ENCODE peak calls at places on chromosomes 3 and 15, in seven cellular contexts. O is AG09309, W is endothelial cell, U is progenitor cell of endocrine pancreas, L is neural crest cell, N is IMR-90, X is endothelial cell of umbilical vein. E is an unnamed sample.

GRCh38 chr3:193021506-193022010 is 103.9 kb upstream of the MB21D2 start:
- DNase-seq in O (no peak), W (no peak), U (no peak), L (no peak), N (no peak), X (no peak), E (no peak)

GRCh38 chr15:64864080-64864479 is 22.4 kb downstream of the PLEKHO2 start:
- DNase-seq in O (no peak), W (no peak), U (no peak), L (no peak), N (peak), X (no peak), E (no peak)

GRCh38 chr3:31758342-31758741 is 222.7 kb downstream of the OSBPL10 start:
- DNase-seq in O (no peak), W (no peak), U (no peak), L (no peak), N (no peak), X (no peak), E (no peak)

GRCh38 chr3:50610181-50610971 is 1.2 kb downstream of the CISH start:
- DNase-seq in O (no peak), W (no peak), U (no peak), L (no peak), N (no peak), X (no peak), E (peak)

GRCh38 chr3:123068227-123069020 is 1.6 kb downstream of the PDIA5 start:
- DNase-seq in O (no peak), W (no peak), U (no peak), L (no peak), N (no peak), X (no peak), E (no peak)

GRCh38 chr3:12868039-12869024 is 27.0 kb upstream of the RPL32 start:
- DNase-seq in O (peak), W (peak), U (peak), L (peak), N (peak), X (peak), E (peak)

GRCh38 chr15:42110367-42110766 is 16.0 kb upstream of the PLA2G4D start:
- DNase-seq in O (no peak), W (no peak), U (no peak), L (no peak), N (no peak), X (no peak), E (no peak)

GRCh38 chr15:94844533-94845390 is 613.4 kb downstream of the MCTP2 start:
- DNase-seq in O (no peak), W (peak), U (peak), L (peak), N (no peak), X (peak), E (peak)

GRCh38 chr3:151085889-151086483 is 522 bp downstream of the MED12L start:
- DNase-seq in O (no peak), W (peak), U (peak), L (peak), N (no peak), X (no peak), E (peak)

GRCh38 chr3:34256021-34256420 is 457.6 kb downstream of the PDCD6IP start:
- DNase-seq in O (no peak), W (no peak), U (no peak), L (no peak), N (no peak), X (no peak), E (no peak)

GRCh38 chr3:127672429-127673190 is at the start of gene ABTB1:
- DNase-seq in O (no peak), W (peak), U (peak), L (peak), N (peak), X (peak), E (peak)

GRCh38 chr15:35078221-35078915 is 6.7 kb downstream of the NANOGP8 start:
- DNase-seq in O (peak), W (peak), U (no peak), L (peak), N (peak), X (peak), E (no peak)

GRCh38 chr3:60887574-60887973 is 363.7 kb downstream of the FHIT start:
- DNase-seq in O (no peak), W (no peak), U (no peak), L (no peak), N (no peak), X (no peak), E (no peak)

GRCh38 chr15:96735621-96736020 is 405.1 kb downstream of the NR2F2 start:
- DNase-seq in O (no peak), W (no peak), U (no peak), L (no peak), N (no peak), X (no peak), E (no peak)

GRCh38 chr15:59177445-59177728 is 29.3 kb upstream of the LDHAL6B start:
- DNase-seq in O (no peak), W (no peak), U (no peak), L (no peak), N (no peak), X (no peak), E (no peak)

GRCh38 chr3:146156801-146157310 is 4.1 kb downstream of the PLOD2 start:
- DNase-seq in O (no peak), W (no peak), U (no peak), L (no peak), N (no peak), X (peak), E (no peak)

GRCh38 chr15:40789119-40789518 is 17.8 kb upstream of the ZFYVE19 start:
- DNase-seq in O (no peak), W (no peak), U (no peak), L (no peak), N (no peak), X (no peak), E (no peak)

GRCh38 chr3:69085543-69086132 is 901 bp downstream of the ARL6IP5 start:
- DNase-seq in O (no peak), W (no peak), U (no peak), L (no peak), N (no peak), X (no peak), E (no peak)

GRCh38 chr3:71680588-71680987 is 44.6 kb downstream of the EIF4E3 start:
- DNase-seq in O (no peak), W (no peak), U (no peak), L (no peak), N (peak), X (peak), E (no peak)

GRCh38 chr15:34107315-34107714 is 5.4 kb downstream of the PGBD4 start:
- DNase-seq in O (no peak), W (no peak), U (no peak), L (no peak), N (no peak), X (no peak), E (no peak)

GRCh38 chr3:15384510-15385237 is 42.7 kb downstream of the METTL6 start:
- DNase-seq in O (no peak), W (no peak), U (no peak), L (no peak), N (no peak), X (no peak), E (no peak)

GRCh38 chr3:10396083-10396482 is 75.2 kb upstream of the SEC13 start:
- DNase-seq in O (no peak), W (no peak), U (no peak), L (no peak), N (no peak), X (no peak), E (no peak)

GRCh38 chr3:16251316-16252085 is 13.2 kb downstream of the DPH3 start:
- DNase-seq in O (no peak), W (no peak), U (no peak), L (no peak), N (no peak), X (peak), E (no peak)

GRCh38 chr3:141726483-141726882 is 11.6 kb upstream of the RNF7 start:
- DNase-seq in O (no peak), W (no peak), U (no peak), L (no peak), N (no peak), X (no peak), E (no peak)

GRCh38 chr3:106963446-106963845 is 413.8 kb upstream of the CCDC54 start:
- DNase-seq in O (peak), W (no peak), U (no peak), L (no peak), N (peak), X (peak), E (no peak)

GRCh38 chr3:31699309-31699953 is 166.7 kb downstream of the STT3B start:
- DNase-seq in O (no peak), W (no peak), U (no peak), L (no peak), N (no peak), X (peak), E (no peak)

GRCh38 chr15:25844981-25845680 is 18.0 kb downstream of the ATP10A start:
- DNase-seq in O (no peak), W (no peak), U (no peak), L (no peak), N (no peak), X (no peak), E (no peak)

GRCh38 chr15:69604050-69604378 is 151.4 kb downstream of the RPLP1 start:
- DNase-seq in O (no peak), W (peak), U (no peak), L (no peak), N (no peak), X (no peak), E (no peak)

GRCh38 chr3:111904376-111905241 is 45.5 kb downstream of the PHLDB2 start:
- DNase-seq in O (peak), W (no peak), U (no peak), L (no peak), N (peak), X (peak), E (no peak)

GRCh38 chr3:5787863-5788488 is 600.5 kb downstream of the EDEM1 start:
- DNase-seq in O (no peak), W (no peak), U (no peak), L (peak), N (no peak), X (no peak), E (no peak)

DNA sequence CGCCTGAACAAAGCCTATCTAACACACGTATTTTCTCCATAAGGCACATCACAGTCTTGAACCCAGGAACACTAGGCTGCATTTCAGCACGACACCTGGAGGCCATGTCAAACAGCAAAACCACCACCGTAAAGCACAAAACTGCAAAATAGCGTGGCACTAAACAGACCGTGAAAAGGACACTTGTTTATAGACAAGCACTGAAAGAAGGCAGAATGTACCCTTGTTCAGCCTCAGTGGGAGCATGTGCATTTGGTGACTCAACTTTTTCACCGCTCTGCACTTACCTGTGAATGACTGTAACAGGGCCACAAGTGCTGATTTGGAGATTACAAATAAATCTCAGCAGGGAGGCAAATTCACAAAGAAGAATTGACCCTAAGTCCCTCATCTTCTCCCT is 80.8 kb downstream of the ISG20 start:
- DNase-seq in O (no peak), W (no peak), U (no peak), L (no peak), N (no peak), X (no peak), E (no peak)
- TF ChIP-seq CTCF in O (no peak), W (no peak), U (no peak), L (no peak), N (no peak), X (no peak), E (no peak)

DNA sequence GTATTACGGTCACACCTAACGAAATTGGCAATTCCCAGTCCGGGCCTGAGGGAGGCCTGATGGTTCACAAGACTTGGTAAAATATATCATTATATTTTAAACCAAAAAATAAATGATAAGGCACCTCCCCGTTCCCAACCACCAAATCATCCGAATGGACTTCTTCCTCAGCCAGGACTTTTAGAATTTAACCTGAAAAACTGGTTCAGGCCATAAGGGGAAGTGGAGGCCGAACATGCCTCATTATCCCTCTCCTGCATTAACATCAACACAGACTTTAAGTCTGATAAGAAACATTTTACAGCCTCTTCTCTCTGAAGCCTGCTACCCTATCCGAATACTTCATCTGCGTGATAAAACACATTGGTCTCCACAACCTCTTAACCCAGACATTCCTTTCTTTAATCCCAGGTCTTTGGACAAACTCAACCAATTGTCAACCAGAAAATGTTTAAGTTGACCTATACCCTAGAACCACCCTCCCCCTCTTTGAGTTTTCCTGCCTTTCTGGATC is 800 bp upstream of the SLC41A3 start:
- DNase-seq in O (no peak), W (no peak), U (no peak), L (no peak), N (no peak), X (no peak), E (no peak)
- TF ChIP-seq CTCF in O (no peak), W (no peak), U (no peak), L (no peak), N (no peak), X (no peak), E (no peak)

GRCh38 chr3:73098026-73098425 is 36.6 kb downstream of the EBLN2 start:
- DNase-seq in O (no peak), W (no peak), U (no peak), L (no peak), N (no peak), X (no peak), E (no peak)

GRCh38 chr3:73098873-73099272 is 37.4 kb downstream of the EBLN2 start:
- DNase-seq in O (no peak), W (no peak), U (no peak), L (no peak), N (no peak), X (no peak), E (no peak)

GRCh38 chr3:73094951-73095350 is 33.5 kb downstream of the EBLN2 start:
- DNase-seq in O (no peak), W (no peak), U (no peak), L (peak), N (no peak), X (no peak), E (no peak)

GRCh38 chr3:73096169-73096568 is 34.7 kb downstream of the EBLN2 start:
- DNase-seq in O (no peak), W (no peak), U (no peak), L (no peak), N (no peak), X (no peak), E (no peak)

DNA sequence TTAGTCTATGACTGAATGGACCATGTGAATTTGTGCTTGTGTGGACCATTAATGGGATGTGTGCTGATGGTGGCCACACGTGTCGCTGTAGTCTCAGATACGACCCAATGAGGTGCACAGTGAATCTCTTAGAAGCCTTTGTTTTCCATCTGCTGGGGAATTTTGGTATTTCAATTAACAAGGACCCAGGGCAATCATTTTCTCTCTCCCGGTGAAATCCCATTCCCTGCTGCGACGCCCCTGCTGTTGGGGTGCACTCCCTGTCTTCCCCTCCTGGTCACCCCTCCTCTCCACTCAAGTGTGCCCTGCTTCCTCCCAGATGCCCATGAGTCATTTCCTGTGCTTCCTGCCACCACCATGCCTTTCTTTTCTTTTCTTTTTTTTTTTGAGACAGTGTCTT is 32.7 kb downstream of the EBLN2 start:
- DNase-seq in O (no peak), W (no peak), U (no peak), L (no peak), N (no peak), X (peak), E (no peak)
- TF ChIP-seq CTCF in O (no peak), W (peak), U (peak), L (peak), N (no peak), X (no peak), E (no peak)

DNA sequence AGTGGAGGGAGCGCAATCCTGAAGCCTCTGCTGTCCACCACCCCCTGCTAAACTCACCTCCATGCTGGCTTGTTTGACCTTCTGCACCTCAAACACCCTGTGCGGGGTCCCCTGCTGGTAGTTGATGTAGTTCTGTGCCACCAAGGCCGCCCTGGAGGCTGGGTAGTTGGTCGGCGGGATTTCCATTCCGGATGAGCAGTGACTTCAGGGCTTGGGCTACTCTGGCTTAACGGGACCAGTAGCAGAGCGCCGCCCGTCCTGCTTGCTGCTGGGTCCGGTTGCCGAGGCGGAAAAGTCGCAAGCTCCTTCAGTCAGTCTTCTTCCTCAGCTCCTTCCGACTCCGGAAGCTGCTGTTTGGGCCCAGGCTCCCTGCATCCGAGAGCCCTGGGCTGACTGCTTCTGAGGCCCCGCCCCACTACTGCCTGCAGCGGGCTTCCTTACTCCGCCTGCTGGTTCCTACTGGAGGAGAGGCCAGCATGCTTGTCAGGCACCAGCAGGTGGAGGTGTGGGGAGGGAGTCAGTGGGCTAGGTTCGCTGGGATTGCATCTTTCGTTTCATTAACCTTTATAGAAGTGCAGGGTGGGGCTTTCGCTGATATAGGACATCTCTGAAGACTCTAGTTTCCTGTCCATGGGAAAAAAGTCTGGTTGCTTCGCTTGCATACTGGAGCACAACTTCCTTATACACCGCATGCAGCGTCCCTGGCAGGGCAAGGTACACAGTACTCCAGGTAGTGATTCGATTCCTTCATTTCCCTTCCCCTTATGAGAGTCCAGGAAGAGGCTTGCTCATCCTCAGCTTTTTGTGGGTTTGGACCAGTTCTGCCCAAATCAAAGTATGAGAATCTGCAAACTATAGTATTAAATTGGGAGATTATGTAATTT is at the start of gene LXN:
- DNase-seq in O (no peak), W (peak), U (peak), L (peak), N (peak), X (peak), E (peak)
- TF ChIP-seq CTCF in O (peak), W (peak), U (peak), L (peak), N (peak), X (peak), E (peak)